ENCODE peak calls at places on chromosomes 7 and 10, in four cellular contexts. R is T-helper 9 cell, L is SW480, S is aorta. K is an unnamed sample.
A peak's percentile ranks its signal among the peaks of the same experiment; 100 is the strongest.

GRCh38 chr7:36545291-36545690 is 155.6 kb downstream of the ANLN start:
- DNase-seq in R (no peak), S (no peak), L (no peak), K (no peak)

GRCh38 chr10:70680899-70681730 is 8.8 kb downstream of the ADAMTS14 start:
- DNase-seq in S (no peak), L (peak; percentile 28), R (no peak), K (no peak)

GRCh38 chr7:142714375-142714774 is 34.9 kb upstream of the PRSS1 start:
- DNase-seq in R (no peak), S (no peak), L (no peak), K (no peak)

GRCh38 chr7:81161459-81162075 is 242.7 kb upstream of the SEMA3C start:
- DNase-seq in L (peak; percentile 93), R (no peak), S (no peak), K (no peak)

GRCh38 chr7:25615603-25616002 is 387.3 kb upstream of the NPVF start:
- DNase-seq in S (no peak), R (no peak), L (no peak), K (no peak)

GRCh38 chr7:25944777-25945176 is 207.2 kb upstream of the NFE2L3 start:
- DNase-seq in L (no peak), S (no peak), R (no peak), K (no peak)

GRCh38 chr7:51141451-51141971 is 175.1 kb downstream of the COBL start:
- DNase-seq in R (no peak), S (no peak), L (peak; percentile 51), K (no peak)

GRCh38 chr7:138066954-138067394 is 9.3 kb upstream of the AKR1D1 start:
- DNase-seq in R (no peak), L (no peak), S (no peak), K (no peak)

GRCh38 chr7:47581442-47581820 is 480 bp downstream of the TNS3 start:
- DNase-seq in L (no peak), R (no peak), S (peak; percentile 78), K (peak; percentile 57)

GRCh38 chr10:102500621-102501149 is 1.8 kb downstream of the ACTR1A start:
- DNase-seq in S (peak; percentile 30), R (no peak), L (no peak), K (no peak)

K was measured in left ventricle myocardium superior.